ENCODE peak calls at places on chromosome 15, in eight cellular contexts. One of them, this sample, is unnamed.

GRCh38 chr15:92883643-92884458 is 16.3 kb upstream of the CHD2 start:
- DNase-seq in NT2/D1: no peak
- DNase-seq in CD8-positive, alpha-beta T cell: no peak
- DNase-seq in H4: no peak
- DNase-seq in HTR-8/SVneo: no peak
- DNase-seq in stimulated activated CD8-positive, alpha-beta memory T cell treated with anti-CD3 and anti-CD28 coated beads, Interleukin-7, amount 100 ng/mL, for 1 hour: no peak
- DNase-seq in NB4: peak
- DNase-seq in fibroblast of mammary gland: no peak
- DNase-seq in this sample: no peak

GRCh38 chr15:56425976-56426375 is 39.0 kb downstream of the MNS1 start:
- DNase-seq in fibroblast of mammary gland: no peak
- DNase-seq in stimulated activated CD8-positive, alpha-beta memory T cell treated with anti-CD3 and anti-CD28 coated beads, Interleukin-7, amount 100 ng/mL, for 1 hour: no peak
- DNase-seq in H4: no peak
- DNase-seq in CD8-positive, alpha-beta T cell: no peak
- DNase-seq in NB4: no peak
- DNase-seq in NT2/D1: no peak
- DNase-seq in HTR-8/SVneo: no peak
- DNase-seq in this sample: no peak

GRCh38 chr15:67820992-67821783 is 4.1 kb upstream of the SKOR1 start:
- DNase-seq in HTR-8/SVneo: peak
- DNase-seq in NT2/D1: no peak
- DNase-seq in stimulated activated CD8-positive, alpha-beta memory T cell treated with anti-CD3 and anti-CD28 coated beads, Interleukin-7, amount 100 ng/mL, for 1 hour: no peak
- DNase-seq in fibroblast of mammary gland: peak
- DNase-seq in NB4: peak
- DNase-seq in H4: no peak
- DNase-seq in CD8-positive, alpha-beta T cell: no peak
- DNase-seq in this sample: no peak

GRCh38 chr15:67107014-67107812 is 41.8 kb downstream of the SMAD3 start:
- DNase-seq in NB4: no peak
- DNase-seq in HTR-8/SVneo: peak
- DNase-seq in CD8-positive, alpha-beta T cell: no peak
- DNase-seq in H4: peak
- DNase-seq in NT2/D1: no peak
- DNase-seq in stimulated activated CD8-positive, alpha-beta memory T cell treated with anti-CD3 and anti-CD28 coated beads, Interleukin-7, amount 100 ng/mL, for 1 hour: no peak
- DNase-seq in fibroblast of mammary gland: peak
- DNase-seq in this sample: no peak

GRCh38 chr15:62739082-62739481 is 303.5 kb upstream of the TPM1 start:
- DNase-seq in CD8-positive, alpha-beta T cell: no peak
- DNase-seq in NT2/D1: no peak
- DNase-seq in NB4: no peak
- DNase-seq in HTR-8/SVneo: peak
- DNase-seq in H4: peak
- DNase-seq in stimulated activated CD8-positive, alpha-beta memory T cell treated with anti-CD3 and anti-CD28 coated beads, Interleukin-7, amount 100 ng/mL, for 1 hour: no peak
- DNase-seq in fibroblast of mammary gland: peak
- DNase-seq in this sample: no peak

GRCh38 chr15:59436774-59437472 is 1.1 kb upstream of the FAM81A start:
- DNase-seq in NT2/D1: no peak
- DNase-seq in stimulated activated CD8-positive, alpha-beta memory T cell treated with anti-CD3 and anti-CD28 coated beads, Interleukin-7, amount 100 ng/mL, for 1 hour: no peak
- DNase-seq in HTR-8/SVneo: no peak
- DNase-seq in H4: no peak
- DNase-seq in CD8-positive, alpha-beta T cell: no peak
- DNase-seq in fibroblast of mammary gland: no peak
- DNase-seq in NB4: no peak
- DNase-seq in this sample: no peak

GRCh38 chr15:57947781-57948180 is 117.7 kb downstream of the ALDH1A2 start:
- DNase-seq in fibroblast of mammary gland: peak
- DNase-seq in CD8-positive, alpha-beta T cell: no peak
- DNase-seq in stimulated activated CD8-positive, alpha-beta memory T cell treated with anti-CD3 and anti-CD28 coated beads, Interleukin-7, amount 100 ng/mL, for 1 hour: no peak
- DNase-seq in NB4: no peak
- DNase-seq in NT2/D1: peak
- DNase-seq in H4: no peak
- DNase-seq in HTR-8/SVneo: no peak
- DNase-seq in this sample: no peak

GRCh38 chr15:83471307-83471866 is 24.2 kb downstream of the SH3GL3 start:
- DNase-seq in HTR-8/SVneo: no peak
- DNase-seq in stimulated activated CD8-positive, alpha-beta memory T cell treated with anti-CD3 and anti-CD28 coated beads, Interleukin-7, amount 100 ng/mL, for 1 hour: no peak
- DNase-seq in CD8-positive, alpha-beta T cell: no peak
- DNase-seq in NT2/D1: no peak
- DNase-seq in fibroblast of mammary gland: no peak
- DNase-seq in H4: no peak
- DNase-seq in NB4: no peak
- DNase-seq in this sample: no peak

GRCh38 chr15:74504418-74504817 is 36.6 kb upstream of the ARID3B start:
- DNase-seq in HTR-8/SVneo: no peak
- DNase-seq in H4: peak
- DNase-seq in NB4: no peak
- DNase-seq in NT2/D1: no peak
- DNase-seq in fibroblast of mammary gland: peak
- DNase-seq in CD8-positive, alpha-beta T cell: no peak
- DNase-seq in stimulated activated CD8-positive, alpha-beta memory T cell treated with anti-CD3 and anti-CD28 coated beads, Interleukin-7, amount 100 ng/mL, for 1 hour: no peak
- DNase-seq in this sample: no peak

GRCh38 chr15:48177383-48177874 is 666 bp downstream of the MYEF2 start:
- DNase-seq in stimulated activated CD8-positive, alpha-beta memory T cell treated with anti-CD3 and anti-CD28 coated beads, Interleukin-7, amount 100 ng/mL, for 1 hour: no peak
- DNase-seq in NB4: no peak
- DNase-seq in fibroblast of mammary gland: peak
- DNase-seq in HTR-8/SVneo: peak
- DNase-seq in H4: peak
- DNase-seq in NT2/D1: no peak
- DNase-seq in CD8-positive, alpha-beta T cell: no peak
- DNase-seq in this sample: no peak

GRCh38 chr15:89378699-89379422 is 44.2 kb upstream of the POLG start:
- DNase-seq in NT2/D1: no peak
- DNase-seq in fibroblast of mammary gland: no peak
- DNase-seq in HTR-8/SVneo: no peak
- DNase-seq in H4: no peak
- DNase-seq in NB4: no peak
- DNase-seq in stimulated activated CD8-positive, alpha-beta memory T cell treated with anti-CD3 and anti-CD28 coated beads, Interleukin-7, amount 100 ng/mL, for 1 hour: no peak
- DNase-seq in CD8-positive, alpha-beta T cell: peak
- DNase-seq in this sample: no peak

GRCh38 chr15:63938486-63939061 is 104.8 kb upstream of the HERC1 start:
- DNase-seq in stimulated activated CD8-positive, alpha-beta memory T cell treated with anti-CD3 and anti-CD28 coated beads, Interleukin-7, amount 100 ng/mL, for 1 hour: no peak
- DNase-seq in fibroblast of mammary gland: no peak
- DNase-seq in HTR-8/SVneo: no peak
- DNase-seq in H4: no peak
- DNase-seq in NT2/D1: no peak
- DNase-seq in NB4: no peak
- DNase-seq in CD8-positive, alpha-beta T cell: peak
- DNase-seq in this sample: no peak

GRCh38 chr15:68930268-68931022 is at the start of gene SPESP1:
- DNase-seq in CD8-positive, alpha-beta T cell: peak
- DNase-seq in fibroblast of mammary gland: peak
- DNase-seq in stimulated activated CD8-positive, alpha-beta memory T cell treated with anti-CD3 and anti-CD28 coated beads, Interleukin-7, amount 100 ng/mL, for 1 hour: peak
- DNase-seq in HTR-8/SVneo: no peak
- DNase-seq in H4: no peak
- DNase-seq in NT2/D1: peak
- DNase-seq in NB4: no peak
- DNase-seq in this sample: no peak

GRCh38 chr15:40085225-40085624 is 23.5 kb downstream of the BMF start:
- DNase-seq in NT2/D1: no peak
- DNase-seq in stimulated activated CD8-positive, alpha-beta memory T cell treated with anti-CD3 and anti-CD28 coated beads, Interleukin-7, amount 100 ng/mL, for 1 hour: no peak
- DNase-seq in fibroblast of mammary gland: no peak
- DNase-seq in H4: peak
- DNase-seq in CD8-positive, alpha-beta T cell: no peak
- DNase-seq in HTR-8/SVneo: no peak
- DNase-seq in NB4: no peak
- DNase-seq in this sample: no peak

GRCh38 chr15:51825701-51826100 is 3.8 kb upstream of the TMOD3 start:
- DNase-seq in stimulated activated CD8-positive, alpha-beta memory T cell treated with anti-CD3 and anti-CD28 coated beads, Interleukin-7, amount 100 ng/mL, for 1 hour: no peak
- DNase-seq in fibroblast of mammary gland: no peak
- DNase-seq in HTR-8/SVneo: no peak
- DNase-seq in CD8-positive, alpha-beta T cell: no peak
- DNase-seq in H4: no peak
- DNase-seq in NT2/D1: no peak
- DNase-seq in NB4: no peak
- DNase-seq in this sample: no peak

GRCh38 chr15:75834011-75834410 is 9.2 kb upstream of the UBE2Q2 start:
- DNase-seq in CD8-positive, alpha-beta T cell: no peak
- DNase-seq in H4: no peak
- DNase-seq in stimulated activated CD8-positive, alpha-beta memory T cell treated with anti-CD3 and anti-CD28 coated beads, Interleukin-7, amount 100 ng/mL, for 1 hour: no peak
- DNase-seq in NT2/D1: no peak
- DNase-seq in HTR-8/SVneo: no peak
- DNase-seq in fibroblast of mammary gland: no peak
- DNase-seq in NB4: no peak
- DNase-seq in this sample: no peak

GRCh38 chr15:60391722-60392340 is 6.0 kb downstream of the ANXA2 start:
- DNase-seq in NB4: no peak
- DNase-seq in CD8-positive, alpha-beta T cell: no peak
- DNase-seq in stimulated activated CD8-positive, alpha-beta memory T cell treated with anti-CD3 and anti-CD28 coated beads, Interleukin-7, amount 100 ng/mL, for 1 hour: no peak
- DNase-seq in NT2/D1: no peak
- DNase-seq in fibroblast of mammary gland: no peak
- DNase-seq in H4: no peak
- DNase-seq in HTR-8/SVneo: no peak
- DNase-seq in this sample: no peak

GRCh38 chr15:95853350-95853749 is 477.1 kb upstream of the NR2F2 start:
- DNase-seq in NT2/D1: no peak
- DNase-seq in NB4: no peak
- DNase-seq in H4: no peak
- DNase-seq in CD8-positive, alpha-beta T cell: no peak
- DNase-seq in stimulated activated CD8-positive, alpha-beta memory T cell treated with anti-CD3 and anti-CD28 coated beads, Interleukin-7, amount 100 ng/mL, for 1 hour: no peak
- DNase-seq in fibroblast of mammary gland: peak
- DNase-seq in HTR-8/SVneo: no peak
- DNase-seq in this sample: no peak

GRCh38 chr15:38474155-38474757 is 20.3 kb downstream of the FAM98B start:
- DNase-seq in H4: peak
- DNase-seq in fibroblast of mammary gland: peak
- DNase-seq in HTR-8/SVneo: peak
- DNase-seq in stimulated activated CD8-positive, alpha-beta memory T cell treated with anti-CD3 and anti-CD28 coated beads, Interleukin-7, amount 100 ng/mL, for 1 hour: no peak
- DNase-seq in CD8-positive, alpha-beta T cell: no peak
- DNase-seq in NB4: peak
- DNase-seq in NT2/D1: no peak
- DNase-seq in this sample: no peak

GRCh38 chr15:61084502-61084901 is 144.6 kb downstream of the RORA start:
- DNase-seq in CD8-positive, alpha-beta T cell: no peak
- DNase-seq in fibroblast of mammary gland: no peak
- DNase-seq in HTR-8/SVneo: no peak
- DNase-seq in stimulated activated CD8-positive, alpha-beta memory T cell treated with anti-CD3 and anti-CD28 coated beads, Interleukin-7, amount 100 ng/mL, for 1 hour: no peak
- DNase-seq in H4: no peak
- DNase-seq in NB4: no peak
- DNase-seq in NT2/D1: no peak
- DNase-seq in this sample: no peak

GRCh38 chr15:94844533-94845390 is 613.4 kb downstream of the MCTP2 start:
- DNase-seq in HTR-8/SVneo: no peak
- DNase-seq in stimulated activated CD8-positive, alpha-beta memory T cell treated with anti-CD3 and anti-CD28 coated beads, Interleukin-7, amount 100 ng/mL, for 1 hour: no peak
- DNase-seq in NB4: no peak
- DNase-seq in NT2/D1: no peak
- DNase-seq in fibroblast of mammary gland: no peak
- DNase-seq in CD8-positive, alpha-beta T cell: no peak
- DNase-seq in H4: no peak
- DNase-seq in this sample: no peak

GRCh38 chr15:90400759-90401314 is 12.8 kb downstream of the IQGAP1 start:
- DNase-seq in CD8-positive, alpha-beta T cell: peak
- DNase-seq in H4: peak
- DNase-seq in stimulated activated CD8-positive, alpha-beta memory T cell treated with anti-CD3 and anti-CD28 coated beads, Interleukin-7, amount 100 ng/mL, for 1 hour: peak
- DNase-seq in NT2/D1: peak
- DNase-seq in fibroblast of mammary gland: peak
- DNase-seq in HTR-8/SVneo: peak
- DNase-seq in NB4: peak
- DNase-seq in this sample: no peak

GRCh38 chr15:40070166-40070557 is 31.2 kb upstream of the SRP14 start:
- DNase-seq in fibroblast of mammary gland: no peak
- DNase-seq in CD8-positive, alpha-beta T cell: no peak
- DNase-seq in NT2/D1: no peak
- DNase-seq in HTR-8/SVneo: no peak
- DNase-seq in H4: no peak
- DNase-seq in stimulated activated CD8-positive, alpha-beta memory T cell treated with anti-CD3 and anti-CD28 coated beads, Interleukin-7, amount 100 ng/mL, for 1 hour: no peak
- DNase-seq in NB4: no peak
- DNase-seq in this sample: no peak

GRCh38 chr15:74589826-74590225 is 25.8 kb upstream of the CLK3 start:
- DNase-seq in H4: no peak
- DNase-seq in CD8-positive, alpha-beta T cell: no peak
- DNase-seq in stimulated activated CD8-positive, alpha-beta memory T cell treated with anti-CD3 and anti-CD28 coated beads, Interleukin-7, amount 100 ng/mL, for 1 hour: no peak
- DNase-seq in NB4: no peak
- DNase-seq in HTR-8/SVneo: no peak
- DNase-seq in NT2/D1: no peak
- DNase-seq in fibroblast of mammary gland: no peak
- DNase-seq in this sample: no peak

GRCh38 chr15:96064351-96064756 is 266.1 kb upstream of the NR2F2 start:
- DNase-seq in HTR-8/SVneo: peak
- DNase-seq in fibroblast of mammary gland: peak
- DNase-seq in stimulated activated CD8-positive, alpha-beta memory T cell treated with anti-CD3 and anti-CD28 coated beads, Interleukin-7, amount 100 ng/mL, for 1 hour: no peak
- DNase-seq in NT2/D1: no peak
- DNase-seq in CD8-positive, alpha-beta T cell: no peak
- DNase-seq in NB4: no peak
- DNase-seq in H4: peak
- DNase-seq in this sample: no peak